ENCODE peak calls at places on chromosome 22, in seven cellular contexts. G is A549, J is cerebellar cortex, C is colonic mucosa, Q is GM23338, D is iPS DF 19.7, Z is thoracic aorta. B is an unnamed sample.

GRCh38 chr22:43203471-43203981 is 16.6 kb upstream of the TTLL12 start:
- DNase-seq in G (no peak), J (no peak), C (no peak), Q (peak), D (no peak), Z (no peak), B (no peak)

GRCh38 chr22:20956258-20957117 is 10.6 kb upstream of the AIFM3 start:
- DNase-seq in G (peak), J (peak), C (peak), Q (peak), D (peak), Z (no peak), B (no peak)

GRCh38 chr22:42412744-42413220 is 19.4 kb downstream of the NFAM1 start:
- DNase-seq in G (no peak), J (no peak), C (no peak), Q (peak), D (no peak), Z (no peak), B (no peak)

GRCh38 chr22:49602481-49602880 is 225.2 kb downstream of the BRD1 start:
- DNase-seq in G (no peak), J (no peak), C (no peak), Q (no peak), D (no peak), Z (no peak), B (no peak)

GRCh38 chr22:20268289-20268349 is at the start of gene RTN4R:
- DNase-seq in G (no peak), J (no peak), C (no peak), Q (no peak), D (no peak), Z (no peak), B (no peak)

GRCh38 chr22:18156878-18157713 is 7.1 kb downstream of the USP18 start:
- DNase-seq in G (peak), J (peak), C (peak), Q (peak), D (peak), Z (peak), B (peak)

GRCh38 chr22:21928048-21928447 is 24.6 kb downstream of the PPM1F start:
- DNase-seq in G (no peak), J (no peak), C (no peak), Q (no peak), D (no peak), Z (no peak), B (no peak)

GRCh38 chr22:45319319-45319675 is 9.6 kb downstream of the FAM118A start:
- DNase-seq in G (no peak), J (no peak), C (no peak), Q (peak), D (no peak), Z (no peak), B (no peak)

GRCh38 chr22:41844513-41844912 is 11.6 kb downstream of the SREBF2 start:
- DNase-seq in G (no peak), J (peak), C (no peak), Q (no peak), D (no peak), Z (no peak), B (no peak)

GRCh38 chr22:45844009-45844408 is 133.0 kb downstream of the WNT7B start:
- DNase-seq in G (no peak), J (no peak), C (no peak), Q (no peak), D (no peak), Z (no peak), B (no peak)

GRCh38 chr22:28955817-28956216 is 72.4 kb downstream of the ZNRF3 start:
- DNase-seq in G (no peak), J (peak), C (no peak), Q (no peak), D (no peak), Z (no peak), B (no peak)

GRCh38 chr22:26259510-26259909 is 90.2 kb downstream of the SEZ6L start:
- DNase-seq in G (peak), J (no peak), C (no peak), Q (peak), D (peak), Z (no peak), B (no peak)

GRCh38 chr22:46587492-46588278 is 32.5 kb upstream of the GRAMD4 start:
- DNase-seq in G (no peak), J (no peak), C (peak), Q (no peak), D (no peak), Z (no peak), B (no peak)

GRCh38 chr22:23565288-23565941 is 14.7 kb downstream of the IGLL1 start:
- DNase-seq in G (peak), J (peak), C (peak), Q (peak), D (peak), Z (no peak), B (no peak)

GRCh38 chr22:21650280-21650679 is 8.2 kb downstream of the SDF2L1 start:
- DNase-seq in G (no peak), J (no peak), C (no peak), Q (no peak), D (no peak), Z (no peak), B (no peak)

GRCh38 chr22:25363474-25363873 is 144.0 kb downstream of the CRYBB2 start:
- DNase-seq in G (no peak), J (no peak), C (no peak), Q (no peak), D (no peak), Z (no peak), B (no peak)

GRCh38 chr22:35308480-35308945 is 8.8 kb downstream of the TOM1 start:
- DNase-seq in G (no peak), J (no peak), C (no peak), Q (no peak), D (no peak), Z (no peak), B (no peak)

GRCh38 chr22:35043932-35044319 is 22.0 kb upstream of the ISX start:
- DNase-seq in G (no peak), J (no peak), C (no peak), Q (no peak), D (no peak), Z (no peak), B (no peak)

GRCh38 chr22:29784451-29785361 is 17.5 kb downstream of the UQCR10 start:
- DNase-seq in G (no peak), J (peak), C (peak), Q (no peak), D (no peak), Z (no peak), B (no peak)

GRCh38 chr22:47199261-47199948 is 437.0 kb downstream of the TBC1D22A start:
- DNase-seq in G (no peak), J (no peak), C (no peak), Q (no peak), D (no peak), Z (no peak), B (no peak)

GRCh38 chr22:39496131-39496838 is 5.8 kb upstream of the MIEF1 start:
- DNase-seq in G (peak), J (peak), C (peak), Q (peak), D (no peak), Z (no peak), B (peak)

GRCh38 chr22:27575348-27575747 is 226.2 kb downstream of the MN1 start:
- DNase-seq in G (no peak), J (no peak), C (no peak), Q (no peak), D (no peak), Z (no peak), B (no peak)

GRCh38 chr22:28750471-28750881 is 8.6 kb downstream of the HSCB start:
- DNase-seq in G (no peak), J (no peak), C (no peak), Q (no peak), D (no peak), Z (no peak), B (no peak)

GRCh38 chr22:25690798-25691197 is 51.2 kb upstream of the MYO18B start:
- DNase-seq in G (no peak), J (no peak), C (no peak), Q (no peak), D (no peak), Z (no peak), B (no peak)

GRCh38 chr22:37492428-37493344 is 6.5 kb upstream of the MFNG start:
- DNase-seq in G (peak), J (peak), C (peak), Q (peak), D (no peak), Z (no peak), B (no peak)

GRCh38 chr22:38572065-38572464 is 2.1 kb upstream of the DMC1 start:
- DNase-seq in G (peak), J (peak), C (peak), Q (peak), D (no peak), Z (no peak), B (no peak)

GRCh38 chr22:41366323-41367014 is 15.3 kb upstream of the TEF start:
- DNase-seq in G (no peak), J (no peak), C (no peak), Q (no peak), D (no peak), Z (no peak), B (no peak)

GRCh38 chr22:39773976-39774539 is 119.5 kb downstream of the ENTHD1 start:
- DNase-seq in G (no peak), J (no peak), C (peak), Q (no peak), D (no peak), Z (no peak), B (no peak)

GRCh38 chr22:36015806-36016519 is 12.7 kb downstream of the RBFOX2 start:
- DNase-seq in G (no peak), J (no peak), C (no peak), Q (no peak), D (no peak), Z (no peak), B (no peak)

GRCh38 chr22:24189249-24190158 is 8.2 kb downstream of the SUSD2 start:
- DNase-seq in G (peak), J (no peak), C (peak), Q (peak), D (no peak), Z (no peak), B (peak)

GRCh38 chr22:33440756-33441155 is 382.6 kb upstream of the SYN3 start:
- DNase-seq in G (no peak), J (no peak), C (no peak), Q (no peak), D (no peak), Z (no peak), B (no peak)

GRCh38 chr22:19038728-19039447 is 83.3 kb downstream of the DGCR2 start:
- DNase-seq in G (no peak), J (no peak), C (no peak), Q (peak), D (no peak), Z (no peak), B (no peak)

B was measured in SW 1271.